ENCODE peak calls at places on chromosomes 12 and 14, in seven cellular contexts. M is neural progenitor cell, B is endothelial cell of umbilical vein, A is psoas muscle, Q is endodermal cell, R is neuronal stem cell, E is AG04450. J is an unnamed sample.

GRCh38 chr12:77577756-77578155 is 252.9 kb upstream of the NAV3 start:
- DNase-seq in A (no peak), R (no peak), E (no peak), M (no peak), B (no peak), Q (no peak), J (no peak)

GRCh38 chr12:50642755-50643154 is 121.1 kb upstream of the ATF1 start:
- DNase-seq in E (no peak), R (no peak), A (no peak), B (no peak), M (no peak), Q (no peak), J (no peak)

GRCh38 chr14:65485516-65485915 is 73.0 kb downstream of the FUT8 start:
- DNase-seq in M (peak), B (peak), R (peak), E (no peak), A (no peak), Q (peak), J (no peak)

GRCh38 chr12:110545812-110546211 is 37.3 kb downstream of the PPTC7 start:
- DNase-seq in B (no peak), A (no peak), E (no peak), R (no peak), M (no peak), Q (peak), J (no peak)

GRCh38 chr14:61812347-61813100 is 50.3 kb downstream of the SNAPC1 start:
- DNase-seq in E (no peak), M (peak), B (peak), A (peak), Q (peak), R (peak), J (peak)

GRCh38 chr12:71430756-71431155 is 8.8 kb upstream of the LGR5 start:
- DNase-seq in A (no peak), Q (no peak), M (no peak), R (no peak), E (no peak), B (no peak), J (no peak)

GRCh38 chr12:62256408-62257079 is 3.7 kb upstream of the USP15 start:
- DNase-seq in E (no peak), A (no peak), M (no peak), Q (no peak), B (peak), R (no peak), J (no peak)

GRCh38 chr14:22497671-22498093 is 91.3 kb downstream of the DAD1 start:
- DNase-seq in E (no peak), R (no peak), B (no peak), M (no peak), A (no peak), Q (no peak), J (no peak)

GRCh38 chr14:67424539-67424938 is 12.6 kb upstream of the PLEK2 start:
- DNase-seq in E (no peak), A (no peak), M (no peak), Q (no peak), B (no peak), R (no peak), J (no peak)

GRCh38 chr14:75981426-75981825 is 369 bp downstream of the TGFB3 start:
- DNase-seq in M (peak), Q (peak), A (no peak), E (no peak), R (peak), B (peak), J (no peak)

GRCh38 chr12:108949976-108950375 is 70.1 kb downstream of the DAO start:
- DNase-seq in A (no peak), B (no peak), R (no peak), M (no peak), E (no peak), Q (no peak), J (no peak)

GRCh38 chr12:5989621-5990020 is 44.6 kb upstream of the ANO2 start:
- DNase-seq in E (no peak), Q (peak), M (no peak), A (no peak), R (no peak), B (no peak), J (no peak)

GRCh38 chr14:90870950-90871604 is 54.8 kb upstream of the TTC7B start:
- DNase-seq in Q (no peak), A (no peak), E (no peak), B (no peak), R (no peak), M (no peak), J (no peak)

GRCh38 chr12:119153477-119154434 is 25.0 kb upstream of the HSPB8 start:
- DNase-seq in B (peak), A (peak), Q (peak), E (no peak), R (peak), M (peak), J (peak)

GRCh38 chr12:118409834-118410233 is 33.5 kb downstream of the SUDS3 start:
- DNase-seq in A (no peak), B (no peak), E (no peak), M (no peak), R (no peak), Q (no peak), J (no peak)

GRCh38 chr12:53184828-53185227 is 4.1 kb upstream of the CSAD start:
- DNase-seq in A (no peak), B (no peak), Q (no peak), M (no peak), E (no peak), R (no peak), J (no peak)

GRCh38 chr14:94127330-94127729 is 2.1 kb downstream of the IFI27L2 start:
- DNase-seq in A (no peak), E (no peak), Q (peak), B (no peak), M (no peak), R (no peak), J (no peak)

GRCh38 chr12:64521838-64522237 is 69.9 kb downstream of the TBK1 start:
- DNase-seq in A (no peak), B (no peak), R (no peak), Q (peak), E (no peak), M (no peak), J (no peak)

GRCh38 chr14:78254911-78255431 is 84.8 kb downstream of the NRXN3 start:
- DNase-seq in B (no peak), M (no peak), E (no peak), Q (no peak), R (no peak), A (no peak), J (no peak)

GRCh38 chr12:108561852-108562347 is 496 bp upstream of the ISCU start:
- DNase-seq in E (no peak), R (no peak), B (no peak), Q (no peak), M (peak), A (no peak), J (no peak)

GRCh38 chr12:27703720-27704452 is 6.7 kb upstream of the MRPS35 start:
- DNase-seq in B (peak), E (peak), A (peak), R (peak), Q (peak), M (peak), J (peak)

GRCh38 chr14:99280852-99281251 is 8.9 kb upstream of the BCL11B start:
- DNase-seq in E (no peak), M (no peak), A (no peak), B (no peak), R (no peak), Q (peak), J (no peak)
- H3K4me3 ChIP-seq in E (no peak), M (no peak), A (no peak), B (no peak), R (no peak), Q (no peak), J (no peak)

GRCh38 chr12:116202940-116203339 is 74.6 kb downstream of the MED13L start:
- DNase-seq in R (no peak), Q (no peak), A (no peak), M (no peak), B (no peak), E (no peak), J (no peak)

GRCh38 chr12:116200812-116201211 is 76.7 kb downstream of the MED13L start:
- DNase-seq in M (no peak), B (no peak), E (no peak), Q (no peak), A (no peak), R (no peak), J (no peak)

GRCh38 chr12:116201908-116202307 is 75.6 kb downstream of the MED13L start:
- DNase-seq in E (no peak), B (no peak), Q (no peak), M (no peak), A (no peak), R (no peak), J (no peak)

GRCh38 chr12:116201359-116201758 is 76.1 kb downstream of the MED13L start:
- DNase-seq in A (no peak), R (no peak), M (no peak), B (no peak), E (no peak), Q (no peak), J (no peak)

DNA sequence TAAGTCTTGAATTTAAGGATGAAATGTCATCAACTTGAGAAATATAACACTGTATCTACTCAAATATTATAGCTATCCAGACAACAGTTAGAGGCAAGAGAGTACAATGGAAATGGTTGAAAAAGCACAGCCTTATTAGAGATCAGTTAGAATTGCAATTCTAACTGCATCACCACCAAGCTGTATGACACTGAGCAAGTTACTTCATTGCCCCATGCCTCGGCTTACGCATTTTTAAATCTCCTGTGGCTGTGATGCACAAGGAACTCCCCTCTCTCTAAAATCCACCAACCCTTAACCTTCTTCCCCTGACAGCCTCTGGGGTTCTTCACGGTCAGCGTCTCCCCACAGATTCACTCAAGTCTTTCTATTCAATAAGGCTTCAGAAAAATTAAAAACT is 75.1 kb downstream of the MED13L start:
- DNase-seq in B (no peak), Q (peak), E (no peak), A (no peak), R (no peak), M (no peak), J (no peak)
- H3K4me3 ChIP-seq in B (no peak), Q (no peak), E (no peak), A (no peak), R (no peak), M (no peak), J (no peak)

GRCh38 chr12:54185919-54186318 is 2.9 kb downstream of the SMUG1 start:
- DNase-seq in B (no peak), Q (no peak), A (no peak), M (no peak), E (no peak), R (no peak), J (no peak)

GRCh38 chr12:54187075-54187474 is 1.7 kb downstream of the SMUG1 start:
- DNase-seq in R (no peak), Q (no peak), A (no peak), B (no peak), E (no peak), M (no peak), J (no peak)

GRCh38 chr12:54191550-54192022 is 2.8 kb upstream of the SMUG1 start:
- DNase-seq in B (peak), R (peak), Q (peak), M (peak), E (peak), A (peak), J (peak)

GRCh38 chr12:54191126-54191525 is 2.3 kb upstream of the SMUG1 start:
- DNase-seq in Q (no peak), M (no peak), E (no peak), A (no peak), R (no peak), B (no peak), J (no peak)

DNA sequence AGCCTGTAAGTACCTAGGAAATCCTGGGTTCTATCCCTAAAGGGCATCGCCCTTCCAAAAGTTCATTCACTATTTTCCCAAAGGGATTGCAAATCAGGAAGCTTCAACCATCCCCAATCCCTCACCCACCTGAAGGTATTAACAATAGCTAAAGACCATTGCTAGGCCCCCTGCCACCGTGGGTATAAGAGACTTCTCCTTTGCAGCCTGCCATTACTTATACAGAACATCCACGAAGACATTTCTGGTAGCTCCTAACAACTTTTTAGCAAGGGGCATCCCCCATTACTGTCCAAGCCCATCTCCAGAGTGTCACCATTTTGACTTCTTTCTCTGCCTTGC is 384 bp upstream of the SMUG1 start:
- DNase-seq in R (no peak), M (no peak), Q (no peak), B (no peak), E (no peak), A (no peak), J (no peak)
- H3K4me3 ChIP-seq in R (no peak), M (peak), Q (peak), B (no peak), E (peak), A (peak), J (peak)

GRCh38 chr12:116882742-116883141 is 1.5 kb upstream of the HRK start:
- DNase-seq in M (peak), B (peak), A (no peak), R (no peak), Q (peak), E (no peak), J (peak)

GRCh38 chr12:116880817-116881324 is 370 bp downstream of the HRK start:
- DNase-seq in R (peak), B (peak), A (no peak), M (peak), E (no peak), Q (peak), J (peak)

GRCh38 chr12:116880213-116880816 is 926 bp downstream of the HRK start:
- DNase-seq in R (no peak), A (no peak), M (peak), Q (peak), B (peak), E (no peak), J (no peak)

GRCh38 chr12:116881867-116882507 is 746 bp upstream of the HRK start:
- DNase-seq in B (no peak), E (no peak), R (no peak), M (peak), Q (peak), A (no peak), J (no peak)

DNA sequence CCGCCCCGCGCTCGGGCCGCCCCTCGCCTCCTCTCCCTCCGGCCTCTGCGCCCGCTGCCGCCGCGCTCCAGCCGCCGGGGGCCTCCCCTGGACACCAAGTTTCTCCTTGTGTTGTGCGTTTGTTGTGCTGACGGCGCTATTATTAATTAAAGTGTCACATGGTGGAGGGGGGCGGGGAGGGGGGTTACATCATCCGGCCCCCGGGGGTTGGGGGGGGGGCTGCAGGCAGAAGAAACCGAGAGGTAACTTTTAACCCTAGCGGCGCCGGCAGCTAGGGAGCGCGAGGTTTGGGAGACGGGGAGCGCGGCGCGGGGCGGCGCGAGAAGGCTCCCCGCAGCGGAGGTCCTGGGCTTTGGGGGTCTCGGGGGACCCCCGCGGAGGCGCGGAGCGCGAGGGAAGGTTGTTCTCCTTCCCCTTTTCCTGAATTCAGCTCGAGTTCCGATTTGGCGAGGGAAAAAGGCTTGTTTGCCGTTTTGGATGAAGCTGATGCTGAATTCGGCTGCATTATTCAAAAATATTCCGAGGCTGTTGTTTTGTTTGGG is at the start of gene HRK:
- DNase-seq in B (no peak), A (no peak), E (no peak), M (no peak), Q (peak), R (no peak), J (peak)
- H3K4me3 ChIP-seq in B (no peak), A (peak), E (peak), M (peak), Q (peak), R (peak), J (peak)

GRCh38 chr12:55425954-55426353 is at the start of gene OR6C76:
- DNase-seq in E (no peak), M (no peak), Q (no peak), R (no peak), A (no peak), B (no peak), J (no peak)

DNA sequence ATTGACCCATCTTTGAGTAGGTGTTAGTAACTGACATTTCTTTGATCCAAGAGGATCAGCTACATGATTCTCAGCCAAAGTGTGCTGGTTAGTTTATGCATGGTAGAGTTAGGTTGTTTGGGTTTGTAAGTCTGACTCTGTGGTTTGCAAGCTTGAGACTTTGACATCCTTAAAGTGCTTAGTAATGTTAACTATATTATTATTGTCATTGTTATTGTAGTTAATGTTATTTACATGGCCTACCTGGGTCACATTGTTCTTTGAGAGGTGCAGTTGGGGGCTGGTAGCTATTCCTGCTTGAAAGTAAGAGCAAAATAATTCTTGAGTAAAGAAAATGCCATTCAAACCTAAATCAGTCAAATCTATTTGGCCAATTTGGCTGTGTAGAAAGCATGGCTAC is 2.8 kb downstream of the OR6C76 start:
- DNase-seq in Q (no peak), A (no peak), M (no peak), R (no peak), B (no peak), E (no peak), J (no peak)
- H3K4me3 ChIP-seq in Q (no peak), A (no peak), M (no peak), R (no peak), B (no peak), E (no peak), J (no peak)

GRCh38 chr14:37903561-37904191 is 304.0 kb upstream of the SSTR1 start:
- DNase-seq in R (peak), A (no peak), Q (peak), M (peak), B (peak), E (peak), J (peak)

GRCh38 chr14:37899365-37899764 is 303.9 kb downstream of the TTC6 start:
- DNase-seq in M (no peak), R (no peak), B (no peak), A (no peak), Q (no peak), E (no peak), J (no peak)

GRCh38 chr14:37900582-37900981 is 305.2 kb downstream of the TTC6 start:
- DNase-seq in A (no peak), E (no peak), B (no peak), M (no peak), R (no peak), Q (no peak), J (no peak)

GRCh38 chr14:37901978-37902377 is 305.7 kb upstream of the SSTR1 start:
- DNase-seq in M (no peak), B (no peak), Q (peak), R (no peak), A (peak), E (no peak), J (no peak)
- H3K4me3 ChIP-seq in M (no peak), B (no peak), Q (no peak), R (no peak), A (peak), E (no peak), J (no peak)

GRCh38 chr14:102930138-102930752 is 7.8 kb downstream of the AMN start:
- DNase-seq in E (no peak), R (no peak), B (no peak), Q (peak), A (no peak), M (peak), J (peak)

GRCh38 chr14:102927878-102928411 is 5.5 kb downstream of the AMN start:
- DNase-seq in A (no peak), M (peak), Q (peak), B (no peak), R (no peak), E (no peak), J (no peak)

GRCh38 chr14:102928412-102929348 is 6.2 kb downstream of the AMN start:
- DNase-seq in A (peak), R (peak), Q (peak), B (peak), M (peak), E (no peak), J (peak)

GRCh38 chr14:102930753-102931579 is 8.5 kb downstream of the AMN start:
- DNase-seq in M (peak), A (no peak), Q (peak), R (no peak), B (no peak), E (no peak), J (no peak)

GRCh38 chr14:102929349-102930137 is 7.1 kb downstream of the AMN start:
- DNase-seq in A (no peak), Q (peak), R (no peak), B (no peak), M (peak), E (no peak), J (no peak)
- H3K4me3 ChIP-seq in A (peak), Q (peak), R (peak), B (no peak), M (peak), E (no peak), J (peak)

DNA sequence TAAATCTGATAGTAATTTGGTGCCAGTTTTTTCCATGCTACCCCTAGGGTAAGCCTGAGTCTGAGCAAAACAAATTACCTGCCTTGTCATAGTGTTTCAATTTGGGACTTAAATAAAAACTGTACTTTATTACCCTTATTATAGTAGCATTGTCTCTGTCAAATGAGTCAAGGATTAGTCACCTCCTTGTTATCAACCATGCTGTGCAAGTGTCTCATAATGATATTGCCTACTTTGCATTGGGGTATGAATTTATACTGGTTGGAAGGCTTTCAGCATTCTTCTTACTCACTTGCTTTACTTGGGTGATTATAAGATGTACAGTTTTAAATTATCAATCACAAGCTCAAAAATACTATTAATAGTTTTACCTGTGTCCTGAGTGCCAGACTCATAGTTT is 380.1 kb downstream of the LRFN5 start:
- DNase-seq in M (no peak), Q (no peak), B (no peak), R (no peak), E (no peak), A (no peak), J (no peak)
- H3K4me3 ChIP-seq in M (no peak), Q (no peak), B (no peak), R (no peak), E (no peak), A (no peak), J (no peak)